ENCODE peak calls at places on chromosomes 4 and X, in seven cellular contexts. T is HCT116, N is HepG2, G is SK-N-SH, D is H1, V is GM12878, C is K562. H is an unnamed sample. For H3K79me2, the result is how much of the 10 kb centered on the place peaks cover.

GRCh38 chr4:164501074-164501473 is 252.9 kb upstream of the SMIM31 start:
- DNase-seq in T (no peak), N (no peak), G (no peak), D (no peak), V (no peak), C (no peak), H (no peak)

GRCh38 chrX:125681507-125681906 is 361.8 kb downstream of the TEX13C start:
- DNase-seq in T (no peak), N (no peak), G (no peak), D (no peak), V (no peak), C (no peak), H (no peak)

GRCh38 chr4:86496094-86497060 is 97.7 kb upstream of the PTPN13 start:
- DNase-seq in T (peak), N (no peak), G (peak), D (no peak), V (no peak), C (peak), H (peak)

GRCh38 chrX:45322382-45322781 is 121.7 kb upstream of the DIPK2B start:
- DNase-seq in T (peak), N (peak), G (no peak), D (peak), V (no peak), C (peak), H (peak)

GRCh38 chrX:124268099-124268498 is 64.4 kb upstream of the TEX13D start:
- DNase-seq in T (no peak), N (no peak), G (no peak), D (no peak), V (no peak), C (no peak), H (no peak)

GRCh38 chr4:123107444-123108252 is 185.3 kb upstream of the NUDT6 start:
- DNase-seq in T (no peak), N (no peak), G (no peak), D (no peak), V (no peak), C (no peak), H (no peak)

GRCh38 chr4:3875466-3875865 is 109.3 kb downstream of the ADRA2C start:
- DNase-seq in T (no peak), N (no peak), G (no peak), D (no peak), V (no peak), C (no peak), H (no peak)

GRCh38 chrX:74537011-74537390 is 77.4 kb downstream of the RLIM start:
- DNase-seq in T (no peak), N (no peak), G (no peak), D (no peak), V (no peak), C (no peak), H (peak)

GRCh38 chr4:40622913-40623312 is 6.8 kb downstream of the RBM47 start:
- DNase-seq in T (no peak), N (no peak), G (no peak), D (no peak), V (peak), C (no peak), H (no peak)

GRCh38 chr4:178296669-178297068 is 854.4 kb upstream of the AGA start:
- DNase-seq in T (no peak), N (no peak), G (no peak), D (no peak), V (no peak), C (no peak), H (no peak)

GRCh38 chrX:123085311-123085940 is 98.7 kb upstream of the GRIA3 start:
- DNase-seq in T (no peak), N (peak), G (no peak), D (no peak), V (no peak), C (no peak), H (no peak)

GRCh38 chrX:9522756-9523155 is 57.9 kb downstream of the TBL1X start:
- DNase-seq in T (no peak), N (no peak), G (no peak), D (no peak), V (no peak), C (no peak), H (no peak)

DNA sequence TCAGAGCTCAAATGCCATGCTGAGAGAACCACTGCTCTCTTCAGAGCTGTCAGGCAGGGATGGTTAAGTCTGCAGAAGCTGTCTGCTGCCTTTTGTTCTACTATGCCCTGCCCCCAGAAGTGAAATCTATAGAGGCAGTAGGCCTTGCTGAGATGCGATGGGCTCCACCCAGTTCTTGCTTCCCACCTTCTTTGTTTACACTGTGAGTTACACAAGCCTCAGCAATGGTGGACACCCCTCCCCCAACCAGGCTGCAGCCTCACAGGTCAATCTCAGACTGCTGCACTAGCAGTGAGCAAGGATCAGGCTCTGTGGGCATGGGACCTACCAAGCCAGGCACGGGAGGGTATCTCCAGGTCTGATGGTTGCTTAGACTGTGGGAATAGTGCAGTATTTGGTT is 271.6 kb downstream of the CENPC start:
- DNase-seq in T (no peak), N (peak), G (no peak), D (no peak), V (no peak), C (no peak), H (no peak)
- TF ChIP-seq MAX in T (no peak), N (no peak), G (no peak), D (no peak), V (no peak), C (no peak), H (no peak)

GRCh38 chr4:108024078-108024990 is 34.6 kb downstream of the HADH start:
- DNase-seq in T (no peak), N (no peak), G (no peak), D (no peak), V (no peak), C (no peak), H (no peak)
- H3K79me2 ChIP-seq in T (under half), N (under half), G (under half), D (under half), V (under half), C (under half), H (under half)

GRCh38 chrX:11648705-11649519 is 16.8 kb downstream of the ARHGAP6 start:
- DNase-seq in T (no peak), N (no peak), G (no peak), D (no peak), V (no peak), C (no peak), H (no peak)
- TF ChIP-seq MAX in T (no peak), N (no peak), G (no peak), D (no peak), V (no peak), C (no peak), H (no peak)

GRCh38 chr4:82360298-82361177 is 13.3 kb downstream of the HNRNPD start:
- DNase-seq in T (no peak), N (no peak), G (peak), D (no peak), V (no peak), C (peak), H (peak)

GRCh38 chr4:82354788-82355187 is 19.0 kb downstream of the HNRNPD start:
- DNase-seq in T (no peak), N (no peak), G (no peak), D (no peak), V (no peak), C (no peak), H (no peak)

GRCh38 chr4:82352825-82353370 is 20.9 kb downstream of the HNRNPD start:
- DNase-seq in T (no peak), N (no peak), G (no peak), D (no peak), V (no peak), C (no peak), H (no peak)

GRCh38 chr4:82358773-82359324 is 14.9 kb downstream of the HNRNPD start:
- DNase-seq in T (no peak), N (no peak), G (no peak), D (no peak), V (no peak), C (no peak), H (no peak)

DNA sequence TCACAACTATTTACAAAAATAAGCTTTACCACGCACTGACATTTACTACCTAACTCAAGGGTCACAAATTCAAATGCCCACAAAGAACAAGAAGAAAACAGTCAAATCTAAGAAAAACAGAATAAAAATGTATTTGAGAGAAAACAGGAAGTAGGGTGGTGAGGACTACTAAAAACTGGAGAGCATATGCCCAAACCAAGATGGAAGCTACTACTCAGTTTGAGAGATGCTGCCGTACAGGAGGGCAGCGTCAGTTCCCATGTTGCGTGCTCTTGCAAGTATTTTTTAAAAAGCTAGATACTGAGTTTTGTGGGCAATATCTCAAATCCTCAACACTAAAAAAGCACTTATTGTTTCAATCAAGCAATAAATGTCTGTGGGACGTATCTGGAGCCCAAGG is 16.2 kb downstream of the HNRNPD start:
- DNase-seq in T (no peak), N (no peak), G (no peak), D (no peak), V (no peak), C (no peak), H (no peak)
- H3K79me2 ChIP-seq in T (half or more), N (half or more), G (half or more), D (half or more), V (half or more), C (half or more), H (half or more)

DNA sequence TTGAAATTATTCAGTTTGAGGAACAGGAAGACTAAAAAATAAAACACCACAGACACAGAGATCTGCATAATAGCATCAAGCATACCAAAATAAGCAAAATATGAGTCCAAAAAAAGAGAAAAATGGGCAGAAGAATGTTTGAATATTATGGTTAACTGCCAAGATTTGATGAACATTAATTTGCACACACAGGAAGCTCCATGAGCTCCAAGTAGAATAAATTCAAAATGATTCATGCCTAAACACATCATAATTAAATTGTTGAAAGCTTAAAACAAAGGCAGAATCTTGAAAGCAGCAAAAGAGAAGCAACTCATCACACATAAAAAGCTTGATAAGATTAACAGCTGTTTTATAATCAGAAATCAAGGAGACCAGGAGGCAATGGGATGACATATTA is 156.6 kb upstream of the ARSJ start:
- DNase-seq in T (no peak), N (no peak), G (no peak), D (no peak), V (no peak), C (no peak), H (peak)
- TF ChIP-seq MAX in T (no peak), N (no peak), G (no peak), D (no peak), V (no peak), C (no peak), H (no peak)

GRCh38 chr4:7777017-7777710 is 162.5 kb downstream of the AFAP1 start:
- DNase-seq in T (no peak), N (no peak), G (no peak), D (no peak), V (no peak), C (no peak), H (no peak)
- H3K79me2 ChIP-seq in T (under half), N (under half), G (half or more), D (under half), V (under half), C (under half), H (under half)

GRCh38 chr4:872241-872981 is 46.5 kb upstream of the CPLX1 start:
- DNase-seq in T (no peak), N (no peak), G (no peak), D (no peak), V (no peak), C (no peak), H (no peak)
- TF ChIP-seq MAX in T (no peak), N (no peak), G (no peak), D (no peak), V (no peak), C (no peak), H (no peak)

GRCh38 chr4:183915976-183916375 is 10.9 kb downstream of the STOX2 start:
- DNase-seq in T (no peak), N (no peak), G (no peak), D (no peak), V (no peak), C (no peak), H (no peak)
- H3K79me2 ChIP-seq in T (under half), N (under half), G (under half), D (under half), V (under half), C (under half), H (under half)

GRCh38 chr4:150999091-150999490 is 16.0 kb downstream of the LRBA start:
- DNase-seq in T (no peak), N (no peak), G (no peak), D (no peak), V (no peak), C (no peak), H (no peak)
- TF ChIP-seq MAX in T (no peak), N (no peak), G (no peak), D (no peak), V (no peak), C (no peak), H (no peak)

GRCh38 chr4:153176938-153177337 is 27.3 kb upstream of the TRIM2 start:
- DNase-seq in T (no peak), N (no peak), G (no peak), D (no peak), V (no peak), C (no peak), H (no peak)
- H3K79me2 ChIP-seq in T (under half), N (under half), G (under half), D (under half), V (under half), C (under half), H (under half)